ENCODE peak calls at places on chromosome 7, in four cellular contexts. A is bronchial epithelial cell, Z is ELF-1, N is HFFc6. X is an unnamed sample.

GRCh38 chr7:36075561-36075960 is 77.5 kb upstream of the EEPD1 start:
- DNase-seq in A (no peak), Z (no peak), N (no peak), X (no peak)

GRCh38 chr7:95649546-95649945 is 53.2 kb upstream of the PDK4 start:
- DNase-seq in A (peak), Z (no peak), N (no peak), X (no peak)

GRCh38 chr7:144780071-144780608 is 55.7 kb downstream of the TPK1 start:
- DNase-seq in A (peak), Z (no peak), N (no peak), X (no peak)

GRCh38 chr7:585229-585711 is 65.6 kb upstream of the PDGFA start:
- DNase-seq in A (no peak), Z (no peak), N (no peak), X (no peak)

GRCh38 chr7:106621393-106622132 is 39.4 kb downstream of the CCDC71L start:
- DNase-seq in A (no peak), Z (no peak), N (no peak), X (no peak)

GRCh38 chr7:34657632-34658268 is at the start of gene NPSR1:
- DNase-seq in A (no peak), Z (no peak), N (no peak), X (no peak)

GRCh38 chr7:1779445-1779844 is 109.4 kb downstream of the ELFN1 start:
- DNase-seq in A (no peak), Z (no peak), N (no peak), X (no peak)

GRCh38 chr7:47796347-47796746 is 151.9 kb downstream of the PKD1L1 start:
- DNase-seq in A (no peak), Z (no peak), N (peak), X (no peak)

GRCh38 chr7:20219446-20220292 is 2.5 kb upstream of the MACC1 start:
- DNase-seq in A (peak), Z (peak), N (no peak), X (peak)

GRCh38 chr7:98360221-98361124 is 40.4 kb downstream of the BAIAP2L1 start:
- DNase-seq in A (no peak), Z (peak), N (no peak), X (no peak)

GRCh38 chr7:137096607-137097006 is 228.2 kb downstream of the CHRM2 start:
- DNase-seq in A (no peak), Z (no peak), N (no peak), X (no peak)

GRCh38 chr7:471866-472639 is 47.6 kb downstream of the PDGFA start:
- DNase-seq in A (peak), Z (peak), N (peak), X (no peak)

GRCh38 chr7:1938788-1939433 is 268.8 kb downstream of the ELFN1 start:
- DNase-seq in A (no peak), Z (no peak), N (no peak), X (peak)

GRCh38 chr7:22726849-22727792 is at the start of gene IL6:
- DNase-seq in A (peak), Z (peak), N (peak), X (no peak)

GRCh38 chr7:40604601-40605438 is 470.0 kb downstream of the SUGCT start:
- DNase-seq in A (peak), Z (peak), N (no peak), X (peak)

GRCh38 chr7:45670717-45671116 is 96.5 kb downstream of the ADCY1 start:
- DNase-seq in A (no peak), Z (no peak), N (no peak), X (no peak)

GRCh38 chr7:134515569-134516468 is 11.5 kb upstream of the AKR1B10 start:
- DNase-seq in A (peak), Z (no peak), N (peak), X (no peak)

GRCh38 chr7:102916881-102917280 is 4.1 kb downstream of the LRRC17 start:
- DNase-seq in A (no peak), Z (no peak), N (peak), X (no peak)

GRCh38 chr7:80924090-80924489 is 5.2 kb upstream of the SEMA3C start:
- DNase-seq in A (no peak), Z (no peak), N (no peak), X (no peak)

GRCh38 chr7:137909042-137909441 is 62.3 kb upstream of the DGKI start:
- DNase-seq in A (no peak), Z (no peak), N (no peak), X (no peak)

GRCh38 chr7:22445140-22445722 is 54.8 kb downstream of the STEAP1B start:
- DNase-seq in A (peak), Z (peak), N (no peak), X (no peak)

GRCh38 chr7:148457310-148457921 is 133.2 kb upstream of the C7orf33 start:
- DNase-seq in A (no peak), Z (no peak), N (no peak), X (no peak)

GRCh38 chr7:24834150-24834798 is 77.0 kb upstream of the GSDME start:
- DNase-seq in A (no peak), Z (peak), N (no peak), X (peak)

GRCh38 chr7:130421685-130422084 is 19.1 kb downstream of the CEP41 start:
- DNase-seq in A (no peak), Z (no peak), N (no peak), X (peak)

X was measured in HL-60.